ENCODE peak calls at places on chromosomes 4 and X, in four cellular contexts. K is mesothelial cell of epicardium, O is endothelial cell, E is fibroblast of mammary gland. W is an unnamed sample.

GRCh38 chrX:11395859-11396258 is 102.6 kb downstream of the AMELX start:
- DNase-seq in K (no peak), E (no peak), O (no peak), W (no peak)

GRCh38 chr4:156710571-156711195 is 260.9 kb downstream of the PDGFC start:
- DNase-seq in E (peak), O (no peak), K (no peak), W (no peak)

GRCh38 chr4:6027392-6027791 is 9.2 kb upstream of the C4orf50 start:
- DNase-seq in E (no peak), O (no peak), K (no peak), W (no peak)

GRCh38 chr4:183147191-183147590 is 48.1 kb downstream of the WWC2 start:
- DNase-seq in K (no peak), O (no peak), E (no peak), W (no peak)

GRCh38 chr4:122798101-122798500 is 28.5 kb upstream of the FGF2 start:
- DNase-seq in E (peak), K (no peak), O (no peak), W (no peak)

GRCh38 chr4:78459327-78459726 is 92.2 kb upstream of the ANXA3 start:
- DNase-seq in K (no peak), O (no peak), E (no peak), W (no peak)

GRCh38 chrX:102085706-102086105 is 39.8 kb upstream of the TCEAL2 start:
- DNase-seq in K (no peak), E (no peak), O (peak), W (no peak)

GRCh38 chrX:45769919-45770582 is 569.4 kb upstream of the DIPK2B start:
- DNase-seq in E (peak), O (no peak), K (peak), W (peak)

GRCh38 chr4:140326395-140326993 is 47.0 kb upstream of the SCOC start:
- DNase-seq in E (peak), O (peak), K (no peak), W (no peak)

GRCh38 chr4:110503588-110504435 is 27.9 kb downstream of the ENPEP start:
- DNase-seq in O (no peak), K (no peak), E (peak), W (no peak)

GRCh38 chr4:130478406-130478805 is 1382.5 kb downstream of the C4orf33 start:
- DNase-seq in O (no peak), E (peak), K (no peak), W (no peak)

GRCh38 chr4:86055898-86056297 is 304.0 kb downstream of the MAPK10 start:
- DNase-seq in E (peak), O (no peak), K (no peak), W (no peak)

GRCh38 chr4:161186750-161187149 is 977.0 kb downstream of the FSTL5 start:
- DNase-seq in O (no peak), K (no peak), E (no peak), W (no peak)

GRCh38 chrX:35340451-35340850 is 397.9 kb downstream of the FAM47B start:
- DNase-seq in K (no peak), O (no peak), E (no peak), W (no peak)

GRCh38 chr4:158008551-158009218 is 164.1 kb downstream of the GASK1B start:
- DNase-seq in O (no peak), K (no peak), E (peak), W (no peak)

GRCh38 chrX:132758778-132759177 is 199.7 kb downstream of the HS6ST2 start:
- DNase-seq in E (no peak), K (no peak), O (no peak), W (no peak)

GRCh38 chr4:168461821-168462220 is 18.5 kb downstream of the DDX60L start:
- DNase-seq in O (no peak), E (no peak), K (no peak), W (no peak)

GRCh38 chr4:73603854-73604584 is 16.2 kb downstream of the RASSF6 start:
- DNase-seq in K (no peak), O (no peak), E (peak), W (no peak)

GRCh38 chr4:77342170-77342810 is 185.3 kb downstream of the CCNG2 start:
- DNase-seq in E (peak), O (no peak), K (no peak), W (no peak)

GRCh38 chr4:24736066-24736465 is 59.3 kb upstream of the SOD3 start:
- DNase-seq in O (no peak), K (no peak), E (peak), W (no peak)

GRCh38 chrX:106170318-106170717 is 2.2 kb downstream of the PWWP3B start:
- DNase-seq in O (no peak), E (peak), K (no peak), W (no peak)
- TF ChIP-seq CTCF in O (no peak), E (peak), K (no peak), W (no peak)

GRCh38 chr4:56668267-56668666 is 12.8 kb downstream of the HOPX start:
- DNase-seq in K (no peak), O (no peak), E (peak), W (peak)
- TF ChIP-seq CTCF in K (no peak), O (peak), E (peak), W (peak)

GRCh38 chr4:138521809-138522208 is 279.7 kb upstream of the SLC7A11 start:
- DNase-seq in O (no peak), K (no peak), E (no peak), W (no peak)

GRCh38 chr4:138519436-138519835 is 277.3 kb upstream of the SLC7A11 start:
- DNase-seq in K (no peak), O (no peak), E (no peak), W (no peak)

GRCh38 chr4:138522366-138522765 is 280.2 kb upstream of the SLC7A11 start:
- DNase-seq in E (peak), O (peak), K (no peak), W (no peak)
- TF ChIP-seq CTCF in E (peak), O (peak), K (no peak), W (peak)

DNA sequence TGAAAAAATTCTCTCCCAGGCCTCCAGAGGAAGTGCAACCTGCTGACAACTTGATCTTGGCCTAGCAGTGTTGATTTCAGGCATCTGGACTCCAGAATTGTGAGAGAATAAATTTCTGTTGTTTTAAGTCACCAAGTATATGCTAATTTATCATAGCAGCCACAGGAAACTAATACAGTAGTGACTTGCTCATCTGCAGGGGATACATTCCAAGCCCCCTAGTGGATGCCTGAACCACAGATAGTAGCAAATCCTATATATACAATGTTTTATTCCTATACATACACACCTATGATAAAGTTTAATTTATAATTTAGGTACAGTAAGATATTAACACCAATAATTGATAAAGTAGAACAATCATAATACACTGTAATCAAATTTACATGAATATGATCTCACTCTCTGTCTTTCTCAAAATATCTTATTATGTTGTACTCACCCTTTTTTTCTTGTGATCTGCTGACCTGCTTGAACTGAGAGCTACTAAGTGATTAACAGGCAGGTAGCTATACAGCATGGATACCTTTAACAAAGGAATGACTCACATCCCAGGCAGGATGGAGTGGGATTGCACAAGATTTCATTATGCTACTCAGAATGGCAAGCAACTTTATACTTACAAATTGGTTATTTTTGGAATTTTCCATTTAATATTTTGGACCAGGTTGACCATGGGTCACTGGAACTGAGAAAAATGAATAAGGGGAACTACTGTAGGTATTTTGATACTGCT is 501.1 kb downstream of the KCNIP4 start:
- DNase-seq in E (no peak), K (no peak), O (no peak), W (no peak)
- TF ChIP-seq CTCF in E (no peak), K (no peak), O (no peak), W (no peak)

GRCh38 chrX:137926090-137926489 is 360.2 kb downstream of the ZIC3 start:
- DNase-seq in K (no peak), O (peak), E (no peak), W (no peak)
- TF ChIP-seq CTCF in K (peak), O (peak), E (no peak), W (no peak)

GRCh38 chrX:49220100-49220499 is 13.0 kb downstream of the CACNA1F start:
- DNase-seq in O (no peak), E (no peak), K (no peak), W (no peak)

GRCh38 chrX:49227726-49228125 is 5.4 kb downstream of the CACNA1F start:
- DNase-seq in O (no peak), E (no peak), K (no peak), W (no peak)

GRCh38 chrX:49225858-49226257 is 7.3 kb downstream of the CACNA1F start:
- DNase-seq in E (no peak), O (no peak), K (no peak), W (no peak)

GRCh38 chrX:49226946-49227345 is 6.2 kb downstream of the CACNA1F start:
- DNase-seq in E (no peak), O (no peak), K (no peak), W (no peak)

DNA sequence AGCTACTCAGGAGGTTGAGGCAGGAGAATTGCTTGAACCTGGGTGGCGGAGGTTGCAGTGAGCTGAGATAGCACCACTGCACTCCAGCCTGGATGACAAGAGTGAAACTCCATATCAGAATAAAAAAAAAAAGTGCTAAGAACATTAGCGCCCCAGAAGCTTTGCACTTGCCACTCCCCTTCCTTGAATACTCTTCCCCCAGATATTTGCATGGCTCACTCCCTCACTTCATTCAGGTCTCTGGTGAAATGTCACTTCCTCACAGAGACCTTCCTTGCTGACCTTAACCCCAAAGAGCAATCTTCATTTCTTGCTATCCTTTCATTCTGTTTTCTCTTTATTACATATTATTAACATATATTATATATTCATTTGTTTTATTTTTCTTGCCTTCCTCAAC is 11.3 kb downstream of the CACNA1F start:
- DNase-seq in E (no peak), O (no peak), K (no peak), W (no peak)
- TF ChIP-seq CTCF in E (no peak), O (no peak), K (no peak), W (no peak)

GRCh38 chr4:33390977-33391376 is 2670.8 kb downstream of the PCDH7 start:
- DNase-seq in E (no peak), O (no peak), K (no peak), W (no peak)

GRCh38 chr4:33381806-33382205 is 2661.6 kb downstream of the PCDH7 start:
- DNase-seq in E (no peak), K (no peak), O (no peak), W (no peak)

DNA sequence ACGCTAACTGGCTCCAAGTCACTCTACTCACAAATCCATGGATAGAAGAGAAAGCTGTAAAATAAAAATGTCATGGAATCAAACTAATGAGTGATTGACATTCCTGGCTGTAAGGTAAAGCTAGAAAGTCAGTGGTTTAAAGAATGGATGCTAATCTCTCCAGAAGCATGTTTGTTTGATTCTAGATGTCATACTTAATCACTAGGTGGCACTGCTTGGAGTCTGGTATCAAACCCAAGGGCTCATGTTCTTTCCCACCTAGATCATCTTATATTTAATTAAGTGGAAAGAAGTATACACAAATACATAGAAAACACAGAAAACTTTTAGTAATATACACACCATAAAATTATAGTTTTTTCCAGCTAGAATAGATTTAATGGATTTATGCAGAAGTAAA is 2666.6 kb downstream of the PCDH7 start:
- DNase-seq in K (no peak), E (peak), O (no peak), W (no peak)
- TF ChIP-seq CTCF in K (no peak), E (peak), O (no peak), W (no peak)

W was measured in GM10248.